ENCODE peak calls at places on chromosome 17, in six cellular contexts. P, V, Z, M, O and B are unnamed samples.

GRCh38 chr17:33277436-33278100 is 15.5 kb downstream of the ASIC2 start:
- DNase-seq in V (no peak), M (no peak), Z (no peak), O (no peak), P (no peak), B (no peak)

GRCh38 chr17:59355030-59355694 is 23.7 kb downstream of the YPEL2 start:
- DNase-seq in V (peak), Z (no peak), P (no peak), M (no peak), O (no peak), B (no peak)

GRCh38 chr17:44489581-44489980 is 13.6 kb downstream of the GPATCH8 start:
- DNase-seq in M (no peak), V (no peak), Z (no peak), O (no peak), P (no peak), B (no peak)

GRCh38 chr17:17024778-17025300 is 17.4 kb upstream of the MPRIP start:
- DNase-seq in V (no peak), O (no peak), P (no peak), M (no peak), Z (no peak), B (no peak)

GRCh38 chr17:30351730-30352129 is 17.9 kb upstream of the TMIGD1 start:
- DNase-seq in O (no peak), Z (no peak), P (no peak), M (peak), V (no peak), B (no peak)

GRCh38 chr17:43813386-43813785 is 19.6 kb downstream of the MPP3 start:
- DNase-seq in O (no peak), Z (no peak), V (no peak), P (no peak), M (no peak), B (no peak)

GRCh38 chr17:27293359-27293897 is 486 bp upstream of the WSB1 start:
- DNase-seq in P (no peak), Z (no peak), O (no peak), M (no peak), V (no peak), B (no peak)

GRCh38 chr17:59373879-59374495 is 42.5 kb downstream of the YPEL2 start:
- DNase-seq in O (no peak), V (no peak), P (no peak), Z (no peak), M (peak), B (no peak)

GRCh38 chr17:5680766-5681165 is 96.5 kb upstream of the NLRP1 start:
- DNase-seq in O (no peak), V (no peak), Z (no peak), M (no peak), P (no peak), B (no peak)

GRCh38 chr17:17492562-17492961 is 3.6 kb downstream of the RASD1 start:
- DNase-seq in M (no peak), O (no peak), P (no peak), Z (no peak), V (no peak), B (no peak)

GRCh38 chr17:51050291-51051033 is 70.2 kb downstream of the SPAG9 start:
- DNase-seq in O (no peak), V (no peak), Z (no peak), M (no peak), P (no peak), B (no peak)

GRCh38 chr17:31310260-31310659 is 3.6 kb downstream of the EVI2B start:
- DNase-seq in P (no peak), Z (no peak), M (peak), V (no peak), O (no peak), B (no peak)

GRCh38 chr17:7850970-7851437 is 3.9 kb upstream of the TMEM88 start:
- DNase-seq in V (no peak), Z (no peak), P (no peak), O (no peak), M (no peak), B (no peak)

GRCh38 chr17:43003542-43004172 is 2.9 kb upstream of the IFI35 start:
- DNase-seq in M (no peak), O (no peak), P (no peak), V (peak), Z (no peak), B (no peak)

GRCh38 chr17:50107790-50108414 is 12.8 kb downstream of the PDK2 start:
- DNase-seq in M (no peak), Z (no peak), P (no peak), O (no peak), V (no peak), B (no peak)

DNA sequence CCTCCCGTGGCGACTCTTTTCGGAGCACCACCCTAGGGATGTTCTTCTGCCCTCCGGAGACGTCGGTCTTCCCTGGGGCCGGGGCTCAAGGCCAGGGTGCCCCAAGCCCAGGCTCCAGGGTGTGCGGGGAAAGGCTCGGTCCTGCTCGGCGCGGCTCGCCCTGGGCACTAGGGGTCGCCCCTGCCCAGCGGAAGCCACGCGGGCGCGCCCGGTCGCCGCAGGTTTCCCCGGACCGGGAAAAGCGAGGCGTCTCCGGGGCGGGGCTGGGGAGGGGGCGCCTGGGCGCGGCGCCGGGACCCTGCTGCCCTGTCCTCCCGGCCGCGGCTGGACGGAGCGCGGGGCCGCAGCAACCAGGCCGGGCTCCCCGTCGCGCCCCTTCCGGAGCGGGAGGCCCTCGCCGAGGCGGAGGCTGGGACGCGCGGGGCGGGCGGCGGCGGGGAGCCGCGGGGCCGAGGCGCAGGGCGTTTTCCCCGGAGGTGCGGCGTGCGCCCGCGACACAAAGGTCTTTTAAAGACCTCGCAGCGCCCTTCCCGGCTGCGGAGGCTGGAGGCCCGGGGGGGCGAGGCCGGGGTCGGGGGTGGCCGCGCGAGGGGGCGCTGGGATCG is 76.4 kb downstream of the MRC2 start:
- DNase-seq in P (peak), V (no peak), Z (peak), M (peak), O (peak), B (peak)
- TF ChIP-seq MAX in P (no peak), V (peak), Z (no peak), M (no peak), O (peak), B (no peak)

GRCh38 chr17:4658478-4659305 is 17.2 kb upstream of the ALOX15 start:
- DNase-seq in Z (no peak), V (no peak), P (no peak), O (no peak), M (peak), B (peak)
- TF ChIP-seq MAX in Z (no peak), V (no peak), P (no peak), O (no peak), M (no peak), B (no peak)

GRCh38 chr17:41287050-41287449 is 11.6 kb downstream of the KRTAP9-7 start:
- DNase-seq in O (no peak), M (no peak), P (no peak), Z (no peak), V (no peak), B (no peak)
- TF ChIP-seq MAX in O (no peak), M (no peak), P (no peak), Z (no peak), V (no peak), B (no peak)

DNA sequence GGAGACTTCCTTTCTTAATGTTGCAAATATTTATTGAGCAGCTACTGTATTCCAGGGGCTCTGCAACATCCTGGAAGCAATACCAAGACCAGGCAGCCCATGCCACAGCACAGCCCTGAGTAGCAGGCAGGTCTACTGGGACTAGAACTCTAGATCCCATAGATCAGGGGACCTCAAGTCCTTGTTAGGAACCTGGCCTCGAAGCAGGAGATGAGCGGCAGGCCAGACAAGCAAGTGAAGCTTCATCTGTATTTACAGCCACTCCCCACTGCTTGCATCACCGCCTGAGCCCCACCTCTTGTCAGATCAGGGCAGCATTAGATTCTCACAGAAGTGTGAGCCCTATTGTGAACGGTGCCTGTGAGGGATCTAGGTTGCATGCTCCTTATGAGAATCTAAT is 295.7 kb upstream of the TNRC6C start:
- DNase-seq in O (no peak), M (peak), Z (no peak), V (no peak), P (no peak), B (no peak)
- TF ChIP-seq MAX in O (no peak), M (no peak), Z (no peak), V (no peak), P (no peak), B (no peak)

GRCh38 chr17:54626146-54626703 is 274.4 kb upstream of the TOM1L1 start:
- DNase-seq in O (peak), V (no peak), P (no peak), Z (peak), M (no peak), B (no peak)
- TF ChIP-seq MAX in O (no peak), V (no peak), P (no peak), Z (no peak), M (no peak), B (no peak)

GRCh38 chr17:73534575-73534940 is 109.7 kb downstream of the SDK2 start:
- DNase-seq in V (no peak), O (no peak), P (no peak), Z (no peak), M (no peak), B (no peak)

GRCh38 chr17:73531171-73531570 is 113.1 kb downstream of the SDK2 start:
- DNase-seq in P (no peak), V (no peak), O (no peak), M (no peak), Z (no peak), B (no peak)

GRCh38 chr17:73532441-73532901 is 111.8 kb downstream of the SDK2 start:
- DNase-seq in P (no peak), V (no peak), M (no peak), O (no peak), Z (no peak), B (no peak)

GRCh38 chr17:73533801-73534574 is 110.3 kb downstream of the SDK2 start:
- DNase-seq in O (no peak), M (no peak), P (no peak), Z (no peak), V (no peak), B (no peak)

DNA sequence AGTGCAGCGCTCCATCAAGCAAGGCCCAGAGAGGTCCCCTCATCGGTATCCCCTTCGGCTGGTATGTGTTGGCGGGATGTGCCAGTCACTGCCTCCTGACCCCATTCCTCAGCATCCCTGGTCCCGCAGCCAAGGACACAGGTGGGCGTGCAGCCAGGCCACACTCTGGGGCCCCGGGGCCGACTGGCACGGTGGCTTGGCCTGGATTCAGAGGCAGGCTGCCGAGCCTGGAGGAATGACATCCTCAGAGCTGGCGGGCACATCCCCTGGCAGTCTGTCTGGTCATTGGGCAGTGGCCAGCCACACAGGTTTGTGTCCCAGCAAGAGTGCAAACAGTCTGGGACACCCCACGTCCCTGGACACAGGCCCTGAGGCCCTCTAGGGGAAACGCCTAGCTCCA is 111.1 kb downstream of the SDK2 start:
- DNase-seq in Z (no peak), V (no peak), P (no peak), M (no peak), O (no peak), B (no peak)
- TF ChIP-seq MAX in Z (no peak), V (no peak), P (no peak), M (no peak), O (no peak), B (no peak)

DNA sequence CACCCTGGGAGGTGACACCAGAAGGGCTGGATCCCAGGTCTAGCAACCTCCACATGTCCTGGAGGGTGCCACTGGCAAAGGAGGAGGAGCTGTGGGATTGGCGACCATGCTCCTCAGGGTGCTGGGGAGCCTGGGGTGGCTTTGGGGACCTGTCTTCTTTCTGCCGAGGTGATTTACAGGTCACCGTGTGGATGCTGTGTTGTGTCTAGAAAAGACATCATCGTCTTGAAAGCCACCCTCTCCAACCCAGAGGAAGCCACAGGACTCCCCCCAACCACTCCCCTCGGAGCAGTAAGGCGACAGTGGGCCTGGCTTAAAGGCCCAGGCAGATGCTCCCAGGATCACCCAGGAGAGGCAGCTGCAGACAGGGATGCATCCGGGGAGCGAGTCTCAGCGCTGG is 29.7 kb upstream of the FASN start:
- DNase-seq in P (no peak), O (no peak), Z (no peak), V (no peak), M (no peak), B (no peak)
- TF ChIP-seq MAX in P (no peak), O (no peak), Z (no peak), V (no peak), M (no peak), B (no peak)

GRCh38 chr17:11598274-11599221 is at the start of gene DNAH9:
- DNase-seq in V (no peak), Z (peak), P (peak), O (peak), M (no peak), B (no peak)
- TF ChIP-seq MAX in V (no peak), Z (no peak), P (no peak), O (no peak), M (no peak), B (no peak)